ENCODE peak calls at places on chromosomes 16 and 17, in four cellular contexts. O is cardiac muscle cell, F is AG09309, Y is tibial nerve. R is an unnamed sample.

GRCh38 chr16:54027126-54027922 is 259.3 kb downstream of the IRX3 start:
- DNase-seq in Y (no peak), F (peak), O (no peak), R (no peak)

GRCh38 chr16:57682809-57683318 is 11.7 kb upstream of the DRC7 start:
- DNase-seq in F (no peak), Y (no peak), O (no peak), R (no peak)

GRCh38 chr16:28915181-28915580 is 9.9 kb downstream of the RABEP2 start:
- DNase-seq in F (peak), Y (no peak), O (no peak), R (no peak)

GRCh38 chr16:50335198-50335958 is 33.4 kb downstream of the BRD7 start:
- DNase-seq in O (no peak), F (no peak), Y (no peak), R (no peak)

GRCh38 chr16:88596477-88596876 is 26.3 kb downstream of the ZC3H18 start:
- DNase-seq in O (no peak), Y (no peak), F (no peak), R (no peak)

GRCh38 chr16:30760160-30760559 is 1.7 kb downstream of the CFAP119 start:
- DNase-seq in Y (no peak), F (no peak), O (no peak), R (no peak)

GRCh38 chr17:45300060-45300751 is 16.6 kb downstream of the MAP3K14 start:
- DNase-seq in F (no peak), Y (no peak), O (no peak), R (no peak)

GRCh38 chr17:4872786-4873185 is 26.6 kb upstream of the C17orf107 start:
- DNase-seq in O (no peak), F (no peak), Y (no peak), R (no peak)

GRCh38 chr16:5580320-5580719 is 482.7 kb upstream of the EEF2KMT start:
- DNase-seq in F (no peak), Y (no peak), O (no peak), R (no peak)

GRCh38 chr16:15033309-15033707 is 22.6 kb downstream of the NTAN1 start:
- DNase-seq in F (no peak), Y (no peak), O (peak), R (no peak)

GRCh38 chr17:65023791-65024190 is 32.7 kb downstream of the GNA13 start:
- DNase-seq in O (no peak), F (no peak), Y (no peak), R (no peak)

GRCh38 chr16:81693047-81693446 is 86.0 kb upstream of the PLCG2 start:
- DNase-seq in Y (no peak), F (peak), O (no peak), R (no peak)

GRCh38 chr16:20920091-20920490 is 19.5 kb downstream of the LYRM1 start:
- DNase-seq in O (peak), Y (no peak), F (no peak), R (no peak)

GRCh38 chr17:8141741-8142140 is 10.5 kb downstream of the PER1 start:
- DNase-seq in Y (no peak), F (no peak), O (no peak), R (no peak)

GRCh38 chr17:68433911-68434503 is 23.3 kb downstream of the WIPI1 start:
- DNase-seq in Y (no peak), F (no peak), O (no peak), R (no peak)

GRCh38 chr17:64765191-64765889 is 103.2 kb upstream of the SMURF2 start:
- DNase-seq in Y (no peak), O (no peak), F (no peak), R (no peak)

GRCh38 chr17:8116779-8117178 is 1.5 kb downstream of the ALOXE3 start:
- DNase-seq in O (no peak), Y (no peak), F (no peak), R (no peak)

GRCh38 chr17:13158511-13159240 is 140.8 kb upstream of the ELAC2 start:
- DNase-seq in Y (no peak), F (no peak), O (no peak), R (no peak)

GRCh38 chr17:68383443-68384321 is 73.6 kb downstream of the WIPI1 start:
- DNase-seq in F (peak), O (no peak), Y (peak), R (no peak)

GRCh38 chr16:34802396-34802795 is 1343.0 kb downstream of the TP53TG3F start:
- DNase-seq in F (no peak), Y (no peak), O (no peak), R (no peak)

GRCh38 chr17:46044286-46044928 is 45.4 kb downstream of the STH start:
- DNase-seq in O (peak), Y (peak), F (peak), R (peak)

GRCh38 chr17:61219460-61219859 is 180.2 kb upstream of the TBX2 start:
- DNase-seq in Y (no peak), F (no peak), O (peak), R (no peak)

GRCh38 chr16:49936791-49937190 is 80.9 kb upstream of the ZNF423 start:
- DNase-seq in F (no peak), O (no peak), Y (no peak), R (no peak)

GRCh38 chr17:8285270-8286181 is 2.9 kb upstream of the RANGRF start:
- DNase-seq in F (no peak), Y (no peak), O (no peak), R (no peak)

GRCh38 chr16:740764-741505 is at the start of gene CIAO3:
- DNase-seq in O (peak), F (peak), Y (peak), R (peak)

GRCh38 chr16:89473791-89474414 is 16.5 kb downstream of the ANKRD11 start:
- DNase-seq in O (no peak), Y (no peak), F (no peak), R (no peak)

GRCh38 chr16:67394271-67395104 is 1.2 kb upstream of the TPPP3 start:
- DNase-seq in F (no peak), Y (no peak), O (peak), R (no peak)

GRCh38 chr17:75352079-75352569 is 53.4 kb downstream of the GRB2 start:
- DNase-seq in O (peak), F (no peak), Y (no peak), R (peak)

GRCh38 chr16:62105244-62105643 is 69.0 kb upstream of the CDH8 start:
- DNase-seq in F (no peak), Y (no peak), O (no peak), R (no peak)

GRCh38 chr17:42744283-42744805 is 496 bp downstream of the EZH1 start:
- DNase-seq in F (no peak), Y (peak), O (peak), R (no peak)

GRCh38 chr17:42740699-42741098 is 4.1 kb downstream of the EZH1 start:
- DNase-seq in F (no peak), O (no peak), Y (no peak), R (no peak)

GRCh38 chr17:42744806-42745617 is at the start of gene EZH1:
- DNase-seq in F (peak), Y (peak), O (peak), R (peak)

GRCh38 chr17:42748202-42748905 is 3.5 kb upstream of the EZH1 start:
- DNase-seq in Y (peak), F (no peak), O (no peak), R (no peak)

GRCh38 chr17:42743595-42744282 is 1.1 kb downstream of the EZH1 start:
- DNase-seq in F (no peak), O (no peak), Y (no peak), R (no peak)
- TF ChIP-seq CTCF in F (no peak), O (peak), Y (no peak), R (no peak)

GRCh38 chr17:48012151-48012520 is 25.5 kb downstream of the COPZ2 start:
- DNase-seq in Y (no peak), F (no peak), O (peak), R (peak)

GRCh38 chr17:48013876-48014602 is 23.6 kb downstream of the COPZ2 start:
- DNase-seq in Y (no peak), F (no peak), O (no peak), R (no peak)

GRCh38 chr17:48014603-48015037 is 23.0 kb downstream of the COPZ2 start:
- DNase-seq in Y (no peak), F (no peak), O (no peak), R (no peak)

GRCh38 chr17:48010193-48010592 is 27.4 kb downstream of the COPZ2 start:
- DNase-seq in F (no peak), O (no peak), Y (no peak), R (no peak)

DNA sequence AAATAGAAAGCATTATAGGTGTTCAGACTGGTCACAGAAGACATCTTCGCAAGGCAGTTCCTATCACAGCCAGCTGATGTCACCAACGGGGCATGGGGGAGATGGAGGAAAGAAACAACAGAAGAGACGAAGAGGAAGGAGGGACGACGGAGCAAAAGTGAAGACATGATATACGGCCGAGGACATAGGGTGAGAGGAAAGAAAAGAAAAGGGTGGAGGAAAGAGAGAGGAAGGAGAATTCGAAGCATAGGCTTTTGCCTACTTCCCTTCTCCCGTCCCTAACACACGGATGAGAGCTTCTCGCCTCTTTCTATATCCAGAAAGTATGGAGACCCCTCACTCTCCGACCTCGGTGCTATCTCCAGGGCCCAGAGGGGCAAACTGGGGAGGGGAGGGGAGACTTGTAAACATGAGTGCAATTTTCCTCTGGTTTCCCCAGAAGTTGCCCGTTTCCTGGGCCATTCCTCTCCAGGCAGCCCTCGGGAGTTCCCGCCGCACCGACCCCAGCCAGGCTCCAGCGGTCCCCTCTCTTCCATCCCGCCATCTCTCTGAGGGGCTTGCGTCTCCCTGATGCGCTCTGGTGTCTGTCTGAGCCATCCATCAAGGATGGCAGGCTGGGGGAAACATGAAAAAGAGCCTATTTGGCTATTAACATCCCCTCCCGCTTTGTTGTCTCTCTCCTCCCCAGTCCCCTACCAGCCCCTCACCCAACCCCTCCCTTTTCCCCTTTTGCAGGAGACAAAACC is 26.0 kb downstream of the COPZ2 start:
- DNase-seq in O (peak), F (no peak), Y (no peak), R (no peak)
- TF ChIP-seq CTCF in O (peak), F (peak), Y (peak), R (no peak)

DNA sequence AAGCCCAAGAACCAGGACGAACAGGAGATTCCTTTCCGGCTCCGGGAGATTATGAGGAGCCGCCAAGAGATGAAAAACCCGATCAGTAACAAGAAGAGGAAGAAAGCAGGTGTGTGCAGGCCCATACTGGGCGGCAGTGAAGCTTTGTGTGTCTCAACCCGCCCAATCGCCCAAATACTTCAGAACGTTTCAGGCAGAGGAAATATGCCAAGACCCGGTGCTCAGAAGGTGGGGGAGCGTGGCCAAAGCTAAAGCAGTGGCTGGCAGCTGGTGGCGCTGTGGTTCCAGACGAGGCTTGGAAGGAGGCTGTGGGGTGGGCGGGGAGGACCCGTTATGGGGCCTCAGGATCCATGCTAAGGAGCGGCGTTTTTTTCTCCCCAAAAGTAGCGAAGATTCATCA is 1.2 kb downstream of the CCDC137 start:
- DNase-seq in Y (no peak), O (no peak), F (no peak), R (no peak)
- TF ChIP-seq CTCF in Y (no peak), O (no peak), F (no peak), R (no peak)

GRCh38 chr17:3828151-3828851 is 17.7 kb downstream of the NCBP3 start:
- DNase-seq in F (no peak), O (no peak), Y (no peak), R (no peak)

GRCh38 chr17:3828852-3829232 is 17.2 kb downstream of the NCBP3 start:
- DNase-seq in F (no peak), Y (no peak), O (no peak), R (no peak)

GRCh38 chr17:3826191-3826590 is 19.9 kb downstream of the NCBP3 start:
- DNase-seq in Y (no peak), F (no peak), O (no peak), R (no peak)

DNA sequence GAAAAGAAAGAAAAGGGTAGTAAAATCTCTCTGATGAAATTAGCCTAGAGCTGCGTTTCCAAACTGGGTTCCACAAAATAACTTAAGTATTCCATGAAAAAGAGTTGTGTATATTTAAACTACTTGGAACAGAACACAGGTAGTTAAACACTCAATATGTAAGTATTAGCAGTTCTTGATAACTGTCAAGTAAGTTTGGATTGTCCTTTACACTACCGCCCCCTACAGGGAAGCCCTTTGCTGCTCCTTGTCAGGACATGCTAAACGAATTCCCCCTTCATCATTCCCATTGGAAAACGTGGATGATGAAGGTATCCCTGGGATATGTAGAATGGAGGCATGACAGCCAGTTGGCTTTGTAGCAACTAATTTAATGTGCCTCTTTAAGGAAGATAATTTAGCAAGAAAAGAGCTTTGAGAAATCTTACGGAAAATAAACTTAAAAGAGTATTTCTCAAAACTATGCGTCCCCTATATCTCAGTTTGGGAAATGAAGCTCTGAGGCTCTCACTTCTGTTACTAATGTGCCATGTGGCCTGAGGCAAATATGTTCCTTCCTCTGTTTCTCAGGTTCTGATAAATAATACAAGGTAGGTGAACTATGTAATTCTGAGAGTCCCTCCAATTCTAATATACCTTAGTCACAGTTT is 18.8 kb downstream of the NCBP3 start:
- DNase-seq in O (peak), F (peak), Y (peak), R (no peak)
- TF ChIP-seq CTCF in O (peak), F (peak), Y (peak), R (peak)

GRCh38 chr17:78302478-78302877 is 57.4 kb downstream of the SOCS3 start:
- DNase-seq in F (no peak), O (no peak), Y (no peak), R (no peak)
- TF ChIP-seq CTCF in F (no peak), O (no peak), Y (no peak), R (no peak)

DNA sequence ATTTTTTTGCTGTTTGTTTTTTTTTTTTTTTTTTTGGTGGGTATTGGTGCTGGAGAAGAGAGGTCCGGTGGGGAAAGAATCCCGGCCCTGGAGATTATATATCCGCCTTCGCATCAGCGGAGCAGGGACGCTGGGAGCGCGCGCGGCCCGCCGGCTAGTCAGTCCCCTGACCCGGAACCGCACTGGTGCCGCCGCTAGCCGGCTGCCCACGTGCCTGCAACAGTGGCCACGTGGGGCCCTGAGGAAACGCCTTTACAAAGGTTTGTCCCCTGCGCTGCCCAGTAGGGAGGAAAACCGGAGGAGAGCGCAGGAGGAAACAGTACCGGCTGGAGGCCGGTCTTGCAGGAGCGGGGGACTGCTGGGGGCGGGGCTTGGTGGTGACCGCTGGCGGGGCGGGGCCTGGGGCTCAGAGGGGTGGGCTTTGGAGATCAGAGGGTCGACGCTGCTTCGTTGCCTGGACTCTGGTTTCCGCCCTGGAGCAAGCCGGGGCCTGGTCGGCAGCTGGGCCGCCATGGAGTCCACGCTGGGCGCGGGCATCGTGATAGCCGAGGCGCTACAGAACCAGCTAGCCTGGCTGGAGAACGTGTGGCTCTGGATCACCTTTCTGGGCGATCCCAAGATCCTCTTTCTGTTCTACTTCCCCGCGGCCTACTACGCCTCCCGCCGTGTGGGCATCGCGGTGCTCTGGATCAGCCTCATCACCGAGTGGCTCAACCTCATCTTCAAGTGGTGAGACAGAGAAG is at the start of gene G6PC3:
- DNase-seq in Y (peak), O (peak), F (peak), R (peak)
- TF ChIP-seq CTCF in Y (no peak), O (no peak), F (no peak), R (no peak)

DNA sequence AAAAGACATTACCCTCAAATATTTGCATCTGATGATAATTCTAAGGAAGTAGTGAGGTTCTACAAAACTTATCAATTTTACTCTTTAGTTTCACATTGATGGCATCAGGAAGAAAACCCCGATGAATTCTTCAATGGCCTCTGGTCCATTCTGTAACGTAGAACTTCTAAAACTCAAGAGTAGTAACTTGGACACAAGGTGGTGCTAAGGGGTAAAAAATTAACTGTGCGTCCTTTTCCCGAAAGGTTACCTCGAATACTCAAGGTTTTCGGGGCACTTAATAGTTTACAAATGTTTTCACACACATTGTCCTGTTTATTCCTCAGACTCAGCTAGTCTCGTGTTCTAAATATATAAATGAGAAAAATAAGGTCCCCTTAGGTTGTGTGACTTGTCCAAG is 517.3 kb upstream of the ZFHX3 start:
- DNase-seq in Y (no peak), O (peak), F (peak), R (no peak)
- TF ChIP-seq CTCF in Y (no peak), O (peak), F (peak), R (no peak)

GRCh38 chr17:28407130-28407973 is 1.3 kb upstream of the SLC46A1 start:
- DNase-seq in O (peak), F (no peak), Y (no peak), R (no peak)
- TF ChIP-seq CTCF in O (no peak), F (no peak), Y (no peak), R (no peak)

DNA sequence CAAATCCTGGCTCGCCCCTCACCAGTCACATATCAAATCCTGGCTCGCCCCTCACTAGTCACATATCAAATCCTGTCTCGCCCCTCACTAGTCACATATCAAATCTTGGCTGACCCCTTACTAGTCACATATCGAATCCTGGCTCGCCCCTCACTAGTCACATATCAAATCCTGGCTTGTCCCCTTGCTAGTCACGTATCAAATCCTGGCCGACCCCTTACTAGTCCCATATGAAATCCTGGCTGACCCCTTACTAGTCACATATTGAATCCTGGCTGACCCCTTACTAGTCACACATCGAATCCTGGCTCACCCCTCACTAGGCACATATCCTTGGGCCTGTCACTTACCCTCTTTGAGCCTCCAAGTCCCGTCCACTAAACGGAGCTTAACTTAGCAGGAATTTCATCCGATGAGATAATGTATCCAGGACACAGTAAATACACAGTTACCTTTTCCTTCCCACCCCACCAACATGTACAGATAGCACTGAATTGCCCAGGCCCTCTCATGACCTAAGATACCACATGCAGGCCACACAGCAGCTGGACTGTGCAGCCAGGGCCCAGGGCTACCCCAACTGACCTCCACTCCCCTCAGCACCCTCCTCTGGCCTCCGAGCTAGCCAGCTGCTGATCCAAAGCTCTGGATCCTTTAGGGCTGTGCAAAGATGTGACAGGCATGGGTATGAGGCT is 157.8 kb upstream of the RPH3AL start:
- DNase-seq in O (no peak), Y (no peak), F (no peak), R (no peak)
- TF ChIP-seq CTCF in O (no peak), Y (no peak), F (no peak), R (no peak)